ENCODE peak calls at places on chromosomes 3 and 15, in nine cellular contexts. A is kidney epithelial cell, D is nephron progenitor cell, B is breast epithelium, H is fibroblast of the aortic adventitia, P is coronary artery, F is stomach, X is GM12865, N is RWPE1. T is an unnamed sample.

GRCh38 chr15:76059320-76060097 is at the start of gene TMEM266:
- DNase-seq in A (no peak), D (peak), B (no peak), H (peak), P (no peak), F (peak), X (peak), N (peak), T (peak)

GRCh38 chr15:68578175-68578959 is 426 bp upstream of the CORO2B start:
- DNase-seq in A (no peak), D (peak), B (peak), H (peak), P (peak), F (peak), X (no peak), N (peak), T (peak)

GRCh38 chr3:65967376-65967775 is 71.3 kb downstream of the MAGI1 start:
- DNase-seq in A (no peak), D (no peak), B (no peak), H (no peak), P (no peak), F (no peak), X (no peak), N (no peak), T (no peak)

GRCh38 chr3:127483902-127484591 is 106.5 kb downstream of the TPRA1 start:
- DNase-seq in A (no peak), D (no peak), B (no peak), H (no peak), P (peak), F (peak), X (peak), N (no peak), T (no peak)

GRCh38 chr15:68769702-68770101 is 51.0 kb downstream of the ANP32A start:
- DNase-seq in A (no peak), D (no peak), B (no peak), H (no peak), P (no peak), F (no peak), X (no peak), N (no peak), T (no peak)

GRCh38 chr3:133448478-133449122 is 48.7 kb downstream of the BFSP2 start:
- DNase-seq in A (no peak), D (no peak), B (no peak), H (no peak), P (no peak), F (no peak), X (peak), N (no peak), T (no peak)

GRCh38 chr15:89121414-89121813 is 33.2 kb downstream of the ABHD2 start:
- DNase-seq in A (no peak), D (no peak), B (no peak), H (no peak), P (no peak), F (peak), X (no peak), N (peak), T (no peak)

GRCh38 chr3:127566801-127567200 is 23.7 kb downstream of the TPRA1 start:
- DNase-seq in A (no peak), D (no peak), B (no peak), H (no peak), P (no peak), F (no peak), X (no peak), N (no peak), T (no peak)

GRCh38 chr15:80160570-80161156 is 7.9 kb downstream of the FAH start:
- DNase-seq in A (peak), D (no peak), B (peak), H (peak), P (peak), F (no peak), X (peak), N (peak), T (no peak)

GRCh38 chr3:73569246-73569760 is 55.4 kb downstream of the PDZRN3 start:
- DNase-seq in A (no peak), D (no peak), B (no peak), H (no peak), P (no peak), F (no peak), X (no peak), N (no peak), T (no peak)

GRCh38 chr3:176967525-176967924 is 229.8 kb downstream of the TBL1XR1 start:
- DNase-seq in A (no peak), D (no peak), B (no peak), H (no peak), P (no peak), F (no peak), X (no peak), N (peak), T (no peak)

GRCh38 chr3:176974303-176974702 is 223.0 kb downstream of the TBL1XR1 start:
- DNase-seq in A (no peak), D (no peak), B (no peak), H (no peak), P (no peak), F (no peak), X (no peak), N (no peak), T (no peak)

GRCh38 chr3:176971613-176972174 is 225.6 kb downstream of the TBL1XR1 start:
- DNase-seq in A (no peak), D (no peak), B (no peak), H (no peak), P (no peak), F (no peak), X (no peak), N (no peak), T (no peak)

GRCh38 chr3:176970770-176971169 is 226.5 kb downstream of the TBL1XR1 start:
- DNase-seq in A (no peak), D (no peak), B (no peak), H (no peak), P (no peak), F (no peak), X (no peak), N (no peak), T (no peak)
- TF ChIP-seq CTCF in A (no peak), D (no peak), B (no peak), H (no peak), P (no peak), F (no peak), X (no peak), N (no peak), T (no peak)

GRCh38 chr3:123198352-123198751 is 3.4 kb upstream of the SEC22A start:
- DNase-seq in A (no peak), D (no peak), B (no peak), H (no peak), P (no peak), F (no peak), X (no peak), N (no peak), T (no peak)

GRCh38 chr3:123193448-123194101 is 8.2 kb upstream of the SEC22A start:
- DNase-seq in A (no peak), D (no peak), B (no peak), H (no peak), P (no peak), F (no peak), X (no peak), N (no peak), T (no peak)

GRCh38 chr3:123194552-123194951 is 7.2 kb upstream of the SEC22A start:
- DNase-seq in A (no peak), D (peak), B (no peak), H (no peak), P (no peak), F (peak), X (no peak), N (no peak), T (peak)
- TF ChIP-seq CTCF in A (peak), D (peak), B (no peak), H (no peak), P (no peak), F (peak), X (no peak), N (no peak), T (no peak)

GRCh38 chr3:81872566-81872965 is 111.1 kb upstream of the GBE1 start:
- DNase-seq in A (no peak), D (no peak), B (no peak), H (no peak), P (no peak), F (no peak), X (no peak), N (no peak), T (no peak)

GRCh38 chr3:81869380-81869779 is 107.9 kb upstream of the GBE1 start:
- DNase-seq in A (no peak), D (no peak), B (no peak), H (no peak), P (no peak), F (no peak), X (no peak), N (no peak), T (no peak)

GRCh38 chr3:81874738-81875137 is 113.3 kb upstream of the GBE1 start:
- DNase-seq in A (no peak), D (no peak), B (no peak), H (no peak), P (no peak), F (no peak), X (no peak), N (no peak), T (no peak)

GRCh38 chr3:81868597-81868996 is 107.2 kb upstream of the GBE1 start:
- DNase-seq in A (no peak), D (no peak), B (no peak), H (no peak), P (no peak), F (no peak), X (no peak), N (no peak), T (no peak)

GRCh38 chr3:81871358-81872152 is 110.1 kb upstream of the GBE1 start:
- DNase-seq in A (no peak), D (no peak), B (no peak), H (peak), P (no peak), F (no peak), X (peak), N (no peak), T (no peak)
- TF ChIP-seq CTCF in A (peak), D (peak), B (no peak), H (no peak), P (no peak), F (no peak), X (no peak), N (no peak), T (peak)

GRCh38 chr3:187742351-187743171 is 2.7 kb downstream of the BCL6 start:
- DNase-seq in A (no peak), D (no peak), B (peak), H (peak), P (no peak), F (peak), X (no peak), N (peak), T (no peak)
- TF ChIP-seq CTCF in A (no peak), D (peak), B (peak), H (no peak), P (peak), F (no peak), X (no peak), N (peak), T (no peak)

GRCh38 chr3:14424711-14425573 is 22.5 kb downstream of the SLC6A6 start:
- DNase-seq in A (no peak), D (no peak), B (no peak), H (no peak), P (no peak), F (no peak), X (peak), N (no peak), T (no peak)
- TF ChIP-seq CTCF in A (no peak), D (no peak), B (no peak), H (no peak), P (no peak), F (no peak), X (no peak), N (no peak), T (no peak)

DNA sequence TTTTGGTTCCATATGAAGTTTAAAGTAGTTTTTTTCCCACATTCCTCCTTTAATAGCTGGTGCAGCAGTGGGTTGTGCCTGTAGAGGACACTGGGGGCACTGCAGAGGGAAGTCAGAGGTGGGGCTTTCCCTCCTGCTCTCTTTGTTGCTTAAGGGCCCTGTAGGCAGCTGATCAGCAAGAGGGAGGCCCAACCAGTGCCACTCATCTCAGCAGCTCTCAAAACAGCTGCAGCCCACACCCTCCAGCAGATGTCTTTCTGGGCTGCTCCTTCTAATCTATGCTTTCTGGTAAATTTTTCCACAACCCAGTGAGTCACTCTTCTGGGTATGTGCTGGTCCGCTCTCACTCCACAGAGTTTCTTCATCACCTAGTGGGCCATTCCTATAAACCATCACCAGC is 263.8 kb downstream of the FEZF2 start:
- DNase-seq in A (peak), D (no peak), B (no peak), H (peak), P (peak), F (no peak), X (no peak), N (peak), T (no peak)
- TF ChIP-seq CTCF in A (no peak), D (no peak), B (no peak), H (peak), P (no peak), F (no peak), X (no peak), N (peak), T (no peak)

T was measured in endothelial cell.